ENCODE peak calls at places on chromosome 3, in ten cellular contexts. G, J, F, L, U, X, I, S, Q and M are unnamed samples.

GRCh38 chr3:16849795-16850194 is 35.0 kb upstream of the PLCL2 start:
- DNase-seq in G (no peak), J (no peak), F (no peak), L (peak; percentile 76), U (no peak), X (peak; percentile 89), I (no peak), S (no peak), Q (no peak), M (no peak)

GRCh38 chr3:124157000-124157712 is 165.2 kb upstream of the ROPN1 start:
- DNase-seq in G (no peak), J (no peak), F (no peak), L (no peak), U (no peak), X (no peak), I (no peak), S (no peak), Q (no peak), M (no peak)

GRCh38 chr3:152539191-152539764 is 270.5 kb downstream of the MBNL1 start:
- DNase-seq in G (no peak), J (no peak), F (no peak), L (no peak), U (no peak), X (no peak), I (no peak), S (no peak), Q (no peak), M (no peak)

GRCh38 chr3:103904991-103905390 is 1461.7 kb upstream of the ALCAM start:
- DNase-seq in G (no peak), J (no peak), F (no peak), L (no peak), U (no peak), X (no peak), I (no peak), S (no peak), Q (no peak), M (no peak)

GRCh38 chr3:194880940-194881925 is 195.6 kb downstream of the FAM43A start:
- DNase-seq in G (no peak), J (no peak), F (peak; percentile 68), L (no peak), U (no peak), X (no peak), I (no peak), S (no peak), Q (no peak), M (no peak)

GRCh38 chr3:148714521-148714920 is 16.8 kb downstream of the AGTR1 start:
- DNase-seq in G (no peak), J (no peak), F (no peak), L (no peak), U (no peak), X (no peak), I (no peak), S (no peak), Q (no peak), M (no peak)

GRCh38 chr3:24545917-24546316 is 51.3 kb upstream of the THRB start:
- DNase-seq in G (no peak), J (no peak), F (no peak), L (no peak), U (no peak), X (peak; percentile 62), I (no peak), S (no peak), Q (no peak), M (no peak)

GRCh38 chr3:99651561-99651960 is 13.2 kb downstream of the COL8A1 start:
- DNase-seq in G (no peak), J (no peak), F (no peak), L (peak; percentile 93), U (no peak), X (peak; percentile 87), I (no peak), S (no peak), Q (peak; percentile 87), M (no peak)

GRCh38 chr3:41569632-41570338 is 370.5 kb downstream of the CTNNB1 start:
- DNase-seq in G (no peak), J (no peak), F (no peak), L (no peak), U (no peak), X (no peak), I (no peak), S (no peak), Q (no peak), M (no peak)

GRCh38 chr3:197753263-197753662 is 3.6 kb downstream of the FYTTD1 start:
- DNase-seq in G (no peak), J (no peak), F (no peak), L (no peak), U (no peak), X (no peak), I (no peak), S (no peak), Q (no peak), M (no peak)

GRCh38 chr3:42340466-42340865 is 69.9 kb downstream of the LYZL4 start:
- DNase-seq in G (no peak), J (no peak), F (no peak), L (peak; percentile 7), U (no peak), X (peak; percentile 67), I (no peak), S (no peak), Q (peak; percentile 2), M (no peak)

GRCh38 chr3:86046436-86047328 is 944.3 kb downstream of the VGLL3 start:
- DNase-seq in G (no peak), J (no peak), F (no peak), L (no peak), U (no peak), X (no peak), I (no peak), S (no peak), Q (no peak), M (no peak)

GRCh38 chr3:28476194-28476593 is 127.6 kb upstream of the AZI2 start:
- DNase-seq in G (no peak), J (peak; percentile 3), F (no peak), L (peak; percentile 41), U (peak; percentile 16), X (peak; percentile 52), I (no peak), S (no peak), Q (no peak), M (peak; percentile 11)

GRCh38 chr3:189383630-189384029 is 211.9 kb downstream of the TPRG1 start:
- DNase-seq in G (no peak), J (no peak), F (peak; percentile 10), L (no peak), U (no peak), X (no peak), I (no peak), S (no peak), Q (no peak), M (no peak)

GRCh38 chr3:128366136-128366535 is 100.6 kb downstream of the DNAJB8 start:
- DNase-seq in G (no peak), J (no peak), F (no peak), L (no peak), U (no peak), X (no peak), I (no peak), S (no peak), Q (peak; percentile 27), M (no peak)

GRCh38 chr3:161104561-161105551 is at the start of gene B3GALNT1:
- DNase-seq in G (no peak), J (peak; percentile 29), F (peak; percentile 14), L (peak; percentile 73), U (peak; percentile 25), X (no peak), I (peak; percentile 52), S (peak; percentile 7), Q (peak; percentile 73), M (peak; percentile 12)

GRCh38 chr3:86595696-86596095 is 395.3 kb downstream of the VGLL3 start:
- DNase-seq in G (no peak), J (no peak), F (no peak), L (no peak), U (no peak), X (no peak), I (no peak), S (no peak), Q (no peak), M (no peak)

GRCh38 chr3:160665784-160666526 is 11.0 kb upstream of the ARL14 start:
- DNase-seq in G (no peak), J (no peak), F (no peak), L (peak; percentile 93), U (no peak), X (peak; percentile 92), I (no peak), S (no peak), Q (no peak), M (no peak)

GRCh38 chr3:98577178-98577895 is 16.1 kb downstream of the CPOX start:
- DNase-seq in G (no peak), J (peak; percentile 59), F (no peak), L (peak; percentile 87), U (no peak), X (peak; percentile 49), I (no peak), S (no peak), Q (no peak), M (no peak)

GRCh38 chr3:197942956-197943556 is 6.9 kb upstream of the RPL35A start:
- DNase-seq in G (no peak), J (no peak), F (no peak), L (peak; percentile 59), U (no peak), X (peak; percentile 55), I (peak; percentile 28), S (no peak), Q (no peak), M (peak; percentile 67)

GRCh38 chr3:39548282-39548681 is 80.8 kb downstream of the MOBP start:
- DNase-seq in G (no peak), J (no peak), F (no peak), L (no peak), U (no peak), X (no peak), I (no peak), S (no peak), Q (no peak), M (no peak)

GRCh38 chr3:9681723-9682081 is 21.9 kb upstream of the CPNE9 start:
- DNase-seq in G (no peak), J (no peak), F (no peak), L (no peak), U (no peak), X (no peak), I (no peak), S (no peak), Q (no peak), M (no peak)

GRCh38 chr3:144590854-144591253 is 619.2 kb downstream of the DIPK2A start:
- DNase-seq in G (no peak), J (peak; percentile 41), F (no peak), L (peak; percentile 82), U (no peak), X (peak; percentile 82), I (no peak), S (no peak), Q (no peak), M (no peak)

GRCh38 chr3:117433439-117433838 is 723.9 kb downstream of the TUSC7 start:
- DNase-seq in G (no peak), J (no peak), F (no peak), L (no peak), U (no peak), X (no peak), I (no peak), S (no peak), Q (no peak), M (no peak)

GRCh38 chr3:97340940-97341339 is 423.6 kb upstream of the ARL6 start:
- DNase-seq in G (no peak), J (no peak), F (no peak), L (no peak), U (peak; percentile 40), X (no peak), I (no peak), S (no peak), Q (no peak), M (no peak)

GRCh38 chr3:39438880-39439279 is 28.6 kb upstream of the MOBP start:
- DNase-seq in G (no peak), J (no peak), F (no peak), L (no peak), U (no peak), X (no peak), I (no peak), S (no peak), Q (no peak), M (no peak)

GRCh38 chr3:55243686-55244085 is 243.4 kb downstream of the WNT5A start:
- DNase-seq in G (no peak), J (no peak), F (no peak), L (peak; percentile 18), U (no peak), X (no peak), I (no peak), S (no peak), Q (no peak), M (no peak)

GRCh38 chr3:31448035-31448881 is 84.5 kb upstream of the STT3B start:
- DNase-seq in G (no peak), J (no peak), F (no peak), L (peak; percentile 22), U (peak; percentile 18), X (peak; percentile 14), I (peak; percentile 14), S (no peak), Q (peak; percentile 1), M (no peak)